ENCODE peak calls at places on chromosomes 11 and 22, in ten cellular contexts. D is left ventricle myocardium inferior; M is Right ventricle myocardium superior; J is neural crest cell; H is cardiac fibroblast; E is tibial nerve; R is type B pancreatic cell; C is CD8-positive, alpha-beta memory T cell; U is RPMI7951; B is C1 segment of cervical spinal cord. O is an unnamed sample.

GRCh38 chr11:102849319-102849718 is 5.9 kb upstream of the MMP3 start:
- DNase-seq in D (no peak), M (no peak), J (no peak), H (peak; percentile 66), E (no peak), R (no peak), C (no peak), U (peak; percentile 41), B (no peak), O (no peak)

GRCh38 chr11:92948116-92948515 is 21.3 kb upstream of the MTNR1B start:
- DNase-seq in D (no peak), M (no peak), J (no peak), H (no peak), E (no peak), R (no peak), C (no peak), U (no peak), B (no peak), O (no peak)

GRCh38 chr11:1739576-1739975 is 10.8 kb downstream of the IFITM10 start:
- DNase-seq in D (no peak), M (no peak), J (no peak), H (no peak), E (no peak), R (no peak), C (no peak), U (no peak), B (no peak), O (no peak)

GRCh38 chr22:29011200-29011867 is 50.3 kb downstream of the C22orf31 start:
- DNase-seq in D (peak; percentile 18), M (no peak), J (no peak), H (no peak), E (no peak), R (no peak), C (no peak), U (no peak), B (no peak), O (no peak)

GRCh38 chr11:85953491-85954143 is 98.4 kb downstream of the CCDC83 start:
- DNase-seq in D (no peak), M (no peak), J (no peak), H (peak; percentile 86), E (no peak), R (no peak), C (no peak), U (peak; percentile 37), B (no peak), O (no peak)

GRCh38 chr11:122348658-122349451 is 232.8 kb upstream of the BLID start:
- DNase-seq in D (peak; percentile 22), M (peak; percentile 50), J (no peak), H (no peak), E (no peak), R (no peak), C (no peak), U (no peak), B (no peak), O (no peak)

GRCh38 chr11:64546176-64546575 is 44.8 kb upstream of the SLC22A12 start:
- DNase-seq in D (no peak), M (no peak), J (no peak), H (no peak), E (no peak), R (no peak), C (no peak), U (no peak), B (no peak), O (no peak)

GRCh38 chr22:24554316-24555159 is at the start of gene GUCD1:
- DNase-seq in D (peak; percentile 22), M (peak; percentile 51), J (peak; percentile 18), H (peak; percentile 41), E (no peak), R (no peak), C (no peak), U (peak; percentile 28), B (no peak), O (no peak)

GRCh38 chr11:14642873-14643696 is 519 bp upstream of the PDE3B start:
- DNase-seq in D (no peak), M (no peak), J (peak; percentile 1), H (no peak), E (peak; percentile 31), R (no peak), C (no peak), U (no peak), B (no peak), O (no peak)

GRCh38 chr22:26887456-26887855 is 230.1 kb downstream of the MIAT start:
- DNase-seq in D (no peak), M (no peak), J (no peak), H (peak; percentile 78), E (no peak), R (no peak), C (no peak), U (peak; percentile 97), B (no peak), O (peak; percentile 8)

GRCh38 chr11:23995891-23996290 is 501.0 kb upstream of the LUZP2 start:
- DNase-seq in D (no peak), M (no peak), J (no peak), H (peak; percentile 24), E (no peak), R (no peak), C (no peak), U (no peak), B (no peak), O (no peak)

GRCh38 chr11:59010693-59011092 is 71.4 kb downstream of the GLYATL1 start:
- DNase-seq in D (no peak), M (no peak), J (no peak), H (no peak), E (no peak), R (no peak), C (no peak), U (no peak), B (no peak), O (no peak)

GRCh38 chr22:39985383-39986045 is 9.2 kb upstream of the FAM83F start:
- DNase-seq in D (no peak), M (no peak), J (no peak), H (no peak), E (no peak), R (no peak), C (no peak), U (no peak), B (no peak), O (no peak)

GRCh38 chr22:33570110-33570509 is 350.2 kb downstream of the LARGE1 start:
- DNase-seq in D (no peak), M (no peak), J (no peak), H (no peak), E (no peak), R (no peak), C (no peak), U (no peak), B (no peak), O (no peak)

GRCh38 chr11:58958500-58958899 is 19.2 kb downstream of the GLYATL1 start:
- DNase-seq in D (no peak), M (no peak), J (no peak), H (peak; percentile 3), E (no peak), R (no peak), C (no peak), U (peak; percentile 37), B (no peak), O (no peak)

GRCh38 chr22:21568207-21569075 is 927 bp downstream of the UBE2L3 start:
- DNase-seq in D (peak; percentile 19), M (no peak), J (peak; percentile 25), H (peak; percentile 42), E (no peak), R (no peak), C (no peak), U (peak; percentile 39), B (no peak), O (no peak)

GRCh38 chr11:45872513-45873356 is 12.7 kb upstream of the MAPK8IP1 start:
- DNase-seq in D (no peak), M (no peak), J (peak; percentile 65), H (peak; percentile 84), E (no peak), R (no peak), C (peak; percentile 11), U (peak; percentile 86), B (peak; percentile 8), O (peak; percentile 83)

GRCh38 chr11:104127828-104128227 is 36.1 kb downstream of the PDGFD start:
- DNase-seq in D (no peak), M (no peak), J (no peak), H (peak; percentile 58), E (no peak), R (no peak), C (no peak), U (no peak), B (no peak), O (peak; percentile 3)

GRCh38 chr11:18521123-18521522 is 5.6 kb downstream of the TSG101 start:
- DNase-seq in D (no peak), M (no peak), J (no peak), H (no peak), E (no peak), R (no peak), C (no peak), U (no peak), B (no peak), O (no peak)

GRCh38 chr11:3166268-3167142 is 1.4 kb upstream of the OSBPL5 start:
- DNase-seq in D (peak; percentile 10), M (no peak), J (no peak), H (no peak), E (peak; percentile 8), R (no peak), C (no peak), U (no peak), B (no peak), O (no peak)

GRCh38 chr22:16808744-16809143 is 16.5 kb downstream of the XKR3 start:
- DNase-seq in D (no peak), M (no peak), J (no peak), H (no peak), E (no peak), R (no peak), C (no peak), U (no peak), B (no peak), O (no peak)

GRCh38 chr11:68296344-68297051 is 15.9 kb upstream of the LRP5 start:
- DNase-seq in D (no peak), M (no peak), J (no peak), H (no peak), E (no peak), R (no peak), C (no peak), U (no peak), B (no peak), O (no peak)

GRCh38 chr11:92762175-92762574 is 207.3 kb upstream of the MTNR1B start:
- DNase-seq in D (no peak), M (no peak), J (no peak), H (no peak), E (no peak), R (no peak), C (no peak), U (no peak), B (no peak), O (no peak)